ENCODE peak calls at places on chromosomes 5 and 9, in six cellular contexts. A, P, X, S, Y and O are unnamed samples.

GRCh38 chr5:138753794-138754698 is 821 bp downstream of the CTNNA1 start:
- DNase-seq in A (peak; percentile 93), Y (peak; percentile 17), X (peak; percentile 43), S (no peak), P (peak; percentile 75), O (peak; percentile 22)

GRCh38 chr5:109173395-109173794 is 236.4 kb downstream of the PJA2 start:
- DNase-seq in P (no peak), A (no peak), X (no peak), Y (no peak), S (no peak), O (no peak)

GRCh38 chr5:176381423-176381822 is 7.0 kb downstream of the NOP16 start:
- DNase-seq in Y (no peak), P (no peak), A (peak; percentile 51), X (no peak), S (no peak), O (no peak)

GRCh38 chr5:76099286-76099702 is 16.1 kb downstream of the SV2C start:
- DNase-seq in X (no peak), A (no peak), S (no peak), Y (no peak), P (no peak), O (no peak)

GRCh38 chr5:32436553-32437262 is 7.8 kb downstream of the ZFR start:
- DNase-seq in A (no peak), P (no peak), Y (no peak), S (no peak), X (no peak), O (no peak)

GRCh38 chr5:153490124-153491085 is at the start of gene GRIA1:
- DNase-seq in A (peak; percentile 28), P (no peak), Y (no peak), X (no peak), S (no peak), O (no peak)

GRCh38 chr5:132238169-132238744 is 10.6 kb upstream of the P4HA2 start:
- DNase-seq in A (peak; percentile 69), P (peak; percentile 69), X (no peak), S (peak; percentile 77), Y (peak; percentile 61), O (peak; percentile 59)

GRCh38 chr5:160171656-160172055 is 52.4 kb upstream of the PWWP2A start:
- DNase-seq in A (no peak), X (no peak), S (no peak), Y (no peak), P (no peak), O (no peak)

GRCh38 chr9:135075234-135076142 is 12.0 kb upstream of the OLFM1 start:
- DNase-seq in P (peak; percentile 76), X (no peak), S (no peak), Y (no peak), A (no peak), O (no peak)

GRCh38 chr9:28004900-28005299 is 431.6 kb upstream of the C9orf72 start:
- DNase-seq in A (no peak), X (no peak), S (no peak), Y (no peak), P (no peak), O (no peak)

GRCh38 chr9:124688238-124688904 is 82.7 kb downstream of the NR6A1 start:
- DNase-seq in X (no peak), S (no peak), P (no peak), Y (no peak), A (no peak), O (no peak)

GRCh38 chr5:76715484-76715733 is 517 bp upstream of the F2R start:
- DNase-seq in A (no peak), X (no peak), Y (no peak), S (no peak), P (no peak), O (no peak)

GRCh38 chr5:176427971-176428370 is 11.6 kb upstream of the CLTB start:
- DNase-seq in A (peak; percentile 51), X (no peak), P (no peak), S (no peak), Y (no peak), O (no peak)

GRCh38 chr9:4010309-4010708 is 289.6 kb downstream of the GLIS3 start:
- DNase-seq in X (no peak), S (no peak), Y (no peak), A (no peak), P (no peak), O (no peak)

GRCh38 chr9:12740845-12741244 is 34.0 kb upstream of the LURAP1L start:
- DNase-seq in P (no peak), Y (no peak), A (no peak), S (no peak), X (peak; percentile 89), O (no peak)

GRCh38 chr9:109474944-109475343 is 23.2 kb downstream of the PTPN3 start:
- DNase-seq in A (no peak), X (no peak), P (no peak), Y (no peak), S (no peak), O (no peak)

GRCh38 chr9:123657921-123658320 is 272.0 kb downstream of the DENND1A start:
- DNase-seq in Y (no peak), A (no peak), X (no peak), S (no peak), P (no peak), O (no peak)

GRCh38 chr9:89375181-89375760 is 57.0 kb downstream of the SECISBP2 start:
- DNase-seq in Y (peak; percentile 38), P (no peak), A (no peak), X (no peak), S (no peak), O (no peak)

GRCh38 chr9:99752710-99753109 is 69.0 kb upstream of the NR4A3 start:
- DNase-seq in Y (no peak), P (peak; percentile 72), S (no peak), A (peak; percentile 73), X (peak; percentile 41), O (no peak)

GRCh38 chr5:128036961-128037360 is 46.6 kb upstream of the SLC12A2 start:
- DNase-seq in Y (no peak), S (no peak), P (peak; percentile 7), A (no peak), X (peak; percentile 50), O (no peak)

GRCh38 chr5:73419414-73420390 is 28.9 kb downstream of the FOXD1 start:
- DNase-seq in Y (no peak), P (peak; percentile 53), A (peak; percentile 90), X (no peak), S (no peak), O (no peak)

GRCh38 chr9:93133641-93134017 is 422 bp downstream of the NINJ1 start:
- DNase-seq in P (peak; percentile 89), A (peak; percentile 83), X (no peak), S (peak; percentile 48), Y (peak; percentile 40), O (peak; percentile 42)

GRCh38 chr5:72281764-72282499 is 38.1 kb downstream of the MRPS27 start:
- DNase-seq in P (peak; percentile 70), Y (no peak), S (no peak), X (no peak), A (peak; percentile 97), O (no peak)

GRCh38 chr5:39440964-39441363 is 16.2 kb upstream of the DAB2 start:
- DNase-seq in P (peak; percentile 42), Y (no peak), X (no peak), S (no peak), A (no peak), O (no peak)

GRCh38 chr5:132334812-132335211 is 34.7 kb upstream of the SLC22A5 start:
- DNase-seq in P (no peak), S (no peak), X (peak; percentile 78), Y (no peak), A (peak; percentile 16), O (no peak)

GRCh38 chr5:116766470-116766947 is 191.9 kb upstream of the SEMA6A start:
- DNase-seq in A (peak; percentile 94), X (peak; percentile 72), S (no peak), Y (no peak), P (no peak), O (no peak)

GRCh38 chr9:118439446-118439845 is 735.2 kb downstream of the TLR4 start:
- DNase-seq in X (no peak), Y (no peak), A (no peak), P (no peak), S (no peak), O (no peak)

GRCh38 chr9:90855208-90856000 is 53.8 kb downstream of the SYK start:
- DNase-seq in S (no peak), P (no peak), Y (no peak), X (no peak), A (no peak), O (no peak)

GRCh38 chr9:94757158-94757557 is 30.7 kb downstream of the AOPEP start:
- DNase-seq in P (peak; percentile 72), Y (no peak), S (no peak), X (no peak), A (no peak), O (no peak)

GRCh38 chr5:170302729-170303501 is 5.3 kb upstream of the LCP2 start:
- DNase-seq in Y (peak; percentile 60), S (no peak), X (no peak), A (no peak), P (no peak), O (no peak)

GRCh38 chr5:149181702-149182101 is 40.4 kb downstream of the ABLIM3 start:
- DNase-seq in P (no peak), Y (no peak), S (no peak), A (no peak), X (no peak), O (no peak)

GRCh38 chr9:110623462-110624025 is 44.0 kb upstream of the SVEP1 start:
- DNase-seq in P (peak; percentile 52), S (no peak), Y (no peak), A (peak; percentile 75), X (no peak), O (no peak)

GRCh38 chr5:93894471-93895354 is 153.3 kb upstream of the POU5F2 start:
- DNase-seq in S (no peak), Y (no peak), X (no peak), P (no peak), A (peak; percentile 44), O (no peak)

GRCh38 chr5:53478411-53479044 is 1.9 kb upstream of the FST start:
- DNase-seq in Y (no peak), P (peak; percentile 56), S (no peak), A (peak; percentile 78), X (no peak), O (no peak)

GRCh38 chr9:89413963-89414638 is 83.8 kb downstream of the SEMA4D start:
- DNase-seq in X (no peak), P (no peak), S (no peak), A (no peak), Y (no peak), O (no peak)

GRCh38 chr9:110900917-110901316 is 137.4 kb downstream of the LPAR1 start:
- DNase-seq in Y (no peak), X (no peak), A (peak; percentile 53), S (no peak), P (no peak), O (no peak)

GRCh38 chr9:36345103-36345846 is 54.8 kb downstream of the RNF38 start:
- DNase-seq in P (no peak), S (no peak), Y (no peak), A (no peak), X (no peak), O (no peak)

GRCh38 chr9:37917801-37918664 is 14.1 kb upstream of the SLC25A51 start:
- DNase-seq in S (no peak), A (no peak), X (no peak), Y (no peak), P (no peak), O (no peak)

GRCh38 chr5:29469581-29469980 is 1723.9 kb upstream of the CDH6 start:
- DNase-seq in S (no peak), Y (no peak), X (no peak), P (no peak), A (no peak), O (no peak)

GRCh38 chr9:8567963-8568579 is 768.5 kb upstream of the DMAC1 start:
- DNase-seq in S (no peak), Y (no peak), P (no peak), X (no peak), A (no peak), O (no peak)